ENCODE peak calls at places on chromosomes 7 and 10, in five cellular contexts. W is pulmonary artery endothelial cell, Y is AML-193, Z is SK-N-SH, B is HT1080. T is an unnamed sample.

GRCh38 chr10:79081353-79082034 is 12.7 kb downstream of the ZMIZ1 start:
- DNase-seq in B (peak; percentile 61), W (no peak), Y (no peak), Z (no peak), T (peak; percentile 82)

GRCh38 chr10:92690211-92691041 is 671 bp downstream of the HHEX start:
- DNase-seq in Z (peak; percentile 59), B (peak; percentile 71), Y (peak; percentile 58), W (peak; percentile 99), T (peak; percentile 89)

GRCh38 chr7:129780257-129781127 is 169.0 kb downstream of the NRF1 start:
- DNase-seq in W (no peak), Z (peak; percentile 83), B (peak; percentile 80), Y (peak; percentile 25), T (peak; percentile 96)

GRCh38 chr10:87505366-87506113 is 847 bp downstream of the MINPP1 start:
- DNase-seq in Y (peak; percentile 17), Z (peak; percentile 82), B (peak; percentile 51), W (peak; percentile 13), T (peak; percentile 85)

GRCh38 chr7:129343099-129343700 is 91.0 kb upstream of the STRIP2 start:
- DNase-seq in W (no peak), Z (peak; percentile 64), B (peak; percentile 40), Y (peak; percentile 40), T (peak; percentile 70)

GRCh38 chr10:67763499-67764011 is 67.6 kb upstream of the CTNNA3 start:
- DNase-seq in Y (no peak), W (no peak), Z (peak; percentile 82), B (peak; percentile 34), T (peak; percentile 63)

GRCh38 chr7:81676813-81677212 is 93.0 kb downstream of the HGF start:
- DNase-seq in Z (no peak), W (no peak), B (peak; percentile 74), Y (no peak), T (peak; percentile 30)

GRCh38 chr10:1663226-1663625 is 74.1 kb downstream of the ADARB2 start:
- DNase-seq in Z (no peak), B (no peak), W (no peak), Y (no peak), T (no peak)

GRCh38 chr10:52570490-52570889 is 202.1 kb downstream of the MBL2 start:
- DNase-seq in W (no peak), Z (no peak), B (no peak), Y (no peak), T (no peak)

GRCh38 chr10:125515571-125515970 is 167.4 kb downstream of the TEX36 start:
- DNase-seq in Y (no peak), B (no peak), Z (no peak), W (no peak), T (no peak)

GRCh38 chr7:104142147-104142546 is 65.7 kb downstream of the ORC5 start:
- DNase-seq in Y (no peak), B (no peak), Z (no peak), W (peak; percentile 29), T (no peak)

GRCh38 chr7:128167316-128167691 is 73.8 kb upstream of the LEP start:
- DNase-seq in Z (peak; percentile 96), Y (no peak), B (peak; percentile 34), W (no peak), T (peak; percentile 51)

GRCh38 chr7:36278767-36279171 is 110.9 kb upstream of the ANLN start:
- DNase-seq in Z (peak; percentile 67), Y (no peak), W (no peak), B (no peak), T (no peak)

GRCh38 chr7:28536259-28536658 is 123.9 kb downstream of the CREB5 start:
- DNase-seq in Z (no peak), B (peak; percentile 10), Y (no peak), W (no peak), T (no peak)

GRCh38 chr7:68482800-68483199 is 1115.5 kb upstream of the AUTS2 start:
- DNase-seq in W (no peak), B (no peak), Z (no peak), Y (no peak), T (no peak)

GRCh38 chr7:144401490-144401889 is 2.0 kb downstream of the NOBOX start:
- DNase-seq in B (no peak), W (no peak), Z (no peak), Y (no peak), T (no peak)

T was measured in NB4.